ENCODE peak calls at places on chromosomes 1 and 21, in ten cellular contexts. H, E, B, W, K, G, N, O, M and Y are unnamed samples.

GRCh38 chr1:14850563-14850962 is 252.1 kb downstream of the KAZN start:
- DNase-seq in E (no peak), K (no peak), W (no peak), N (no peak), G (no peak), O (no peak), M (no peak), H (no peak), B (no peak), Y (no peak)

GRCh38 chr21:26939532-26940181 is 27.2 kb downstream of the ADAMTS5 start:
- DNase-seq in O (no peak), E (peak; percentile 47), G (peak; percentile 86), N (no peak), K (no peak), M (peak; percentile 29), W (no peak), H (no peak), B (peak; percentile 31), Y (no peak)

GRCh38 chr1:167642501-167642826 is 12.4 kb downstream of the RCSD1 start:
- DNase-seq in E (no peak), G (no peak), K (no peak), O (no peak), M (no peak), N (no peak), W (no peak), B (no peak), H (no peak), Y (no peak)

GRCh38 chr1:158407092-158407491 is 7.8 kb upstream of the OR10T2 start:
- DNase-seq in O (no peak), K (no peak), H (no peak), E (no peak), W (no peak), N (no peak), B (no peak), G (no peak), M (no peak), Y (no peak)

GRCh38 chr1:226123591-226124471 is 61.3 kb downstream of the H3-3A start:
- DNase-seq in O (no peak), N (no peak), M (no peak), K (peak; percentile 71), B (peak; percentile 73), E (no peak), W (no peak), G (no peak), H (no peak), Y (no peak)

GRCh38 chr1:111204211-111204883 is 3.9 kb upstream of the DENND2D start:
- DNase-seq in O (peak; percentile 52), G (no peak), E (no peak), H (no peak), M (no peak), B (no peak), K (peak; percentile 94), W (no peak), N (peak; percentile 89), Y (peak; percentile 70)

GRCh38 chr1:244445320-244446181 is 6.2 kb downstream of the ADSS2 start:
- DNase-seq in M (no peak), N (no peak), E (no peak), K (no peak), O (no peak), W (no peak), H (no peak), G (peak; percentile 49), B (no peak), Y (no peak)

GRCh38 chr1:29249170-29249691 is 12.9 kb downstream of the PTPRU start:
- DNase-seq in H (no peak), E (peak; percentile 52), K (no peak), G (peak; percentile 38), N (no peak), W (no peak), B (peak; percentile 40), M (peak; percentile 57), O (no peak), Y (no peak)

GRCh38 chr1:8365661-8366362 is 47.9 kb downstream of the SLC45A1 start:
- DNase-seq in E (no peak), H (no peak), G (no peak), K (no peak), B (no peak), O (no peak), W (no peak), N (no peak), M (no peak), Y (no peak)

GRCh38 chr1:54742262-54742661 is 22.1 kb downstream of the PARS2 start:
- DNase-seq in G (peak; percentile 27), B (no peak), K (no peak), W (no peak), N (no peak), E (peak; percentile 50), M (peak; percentile 47), H (no peak), O (no peak), Y (no peak)

GRCh38 chr1:230303069-230303468 is 123.1 kb downstream of the PGBD5 start:
- DNase-seq in N (no peak), W (no peak), G (peak; percentile 15), O (no peak), B (no peak), H (no peak), E (peak; percentile 14), M (no peak), K (no peak), Y (no peak)

GRCh38 chr1:29125237-29125641 is 1.5 kb upstream of the TMEM200B start:
- DNase-seq in O (no peak), E (no peak), H (no peak), K (no peak), N (no peak), W (no peak), M (no peak), B (no peak), G (no peak), Y (no peak)

DNA sequence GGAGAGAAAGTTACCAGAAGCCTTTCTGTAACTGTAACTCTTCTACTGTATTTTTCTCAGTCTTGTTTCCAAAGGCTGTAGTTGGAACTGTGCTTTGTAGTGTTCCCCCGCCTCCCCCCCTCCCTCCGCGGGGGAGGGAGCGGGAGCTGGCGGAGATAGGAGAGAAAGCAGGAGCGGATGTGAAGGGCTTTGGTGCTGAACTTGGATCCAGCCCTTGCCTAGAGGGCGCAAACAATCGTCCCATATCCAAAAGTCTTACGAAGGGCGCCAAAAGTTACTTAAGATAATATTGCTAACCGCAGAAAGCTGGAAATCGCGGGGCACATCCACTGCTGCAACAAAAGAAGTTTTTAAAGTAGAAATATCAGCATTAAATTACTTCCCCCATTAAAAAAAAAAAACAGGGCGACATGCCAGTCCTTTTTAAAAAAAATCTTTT is 2.4 kb upstream of the NFIA start:
- DNase-seq in G (peak; percentile 80), B (peak; percentile 77), O (no peak), E (peak; percentile 86), M (peak; percentile 86), K (peak; percentile 81), H (peak; percentile 96), W (no peak), N (peak; percentile 70), Y (no peak)
- TF ChIP-seq CTCF in G (peak; percentile 46), B (peak; percentile 41), O (no peak), E (peak; percentile 44), M (peak; percentile 35), K (no peak), H (peak; percentile 40), W (no peak), N (no peak), Y (no peak)

GRCh38 chr1:64581786-64582185 is 111.9 kb downstream of the CACHD1 start:
- DNase-seq in M (no peak), O (no peak), N (no peak), W (no peak), B (no peak), K (no peak), G (no peak), H (no peak), E (no peak), Y (no peak)

GRCh38 chr1:64584479-64584878 is 114.5 kb downstream of the CACHD1 start:
- DNase-seq in M (no peak), E (peak; percentile 21), G (no peak), N (no peak), K (no peak), B (peak; percentile 42), W (no peak), O (no peak), H (no peak), Y (no peak)
- TF ChIP-seq CTCF in M (peak; percentile 37), E (peak; percentile 54), G (peak; percentile 31), N (no peak), K (peak; percentile 10), B (peak; percentile 48), W (no peak), O (peak; percentile 29), H (no peak), Y (no peak)

GRCh38 chr1:6357243-6357929 is 36.2 kb downstream of the ACOT7 start:
- DNase-seq in G (no peak), B (no peak), N (no peak), K (peak; percentile 66), O (no peak), H (no peak), E (no peak), M (no peak), W (no peak), Y (no peak)
- TF ChIP-seq CTCF in G (no peak), B (peak; percentile 36), N (no peak), K (peak; percentile 10), O (no peak), H (no peak), E (peak; percentile 34), M (peak; percentile 23), W (peak; percentile 26), Y (no peak)

GRCh38 chr1:65449214-65449823 is 28.9 kb downstream of the LEPR start:
- DNase-seq in W (no peak), N (no peak), G (no peak), B (no peak), M (no peak), E (peak; percentile 17), K (no peak), O (no peak), H (no peak), Y (no peak)
- TF ChIP-seq CTCF in W (peak; percentile 22), N (no peak), G (no peak), B (peak; percentile 15), M (peak; percentile 23), E (peak; percentile 41), K (no peak), O (no peak), H (no peak), Y (no peak)

DNA sequence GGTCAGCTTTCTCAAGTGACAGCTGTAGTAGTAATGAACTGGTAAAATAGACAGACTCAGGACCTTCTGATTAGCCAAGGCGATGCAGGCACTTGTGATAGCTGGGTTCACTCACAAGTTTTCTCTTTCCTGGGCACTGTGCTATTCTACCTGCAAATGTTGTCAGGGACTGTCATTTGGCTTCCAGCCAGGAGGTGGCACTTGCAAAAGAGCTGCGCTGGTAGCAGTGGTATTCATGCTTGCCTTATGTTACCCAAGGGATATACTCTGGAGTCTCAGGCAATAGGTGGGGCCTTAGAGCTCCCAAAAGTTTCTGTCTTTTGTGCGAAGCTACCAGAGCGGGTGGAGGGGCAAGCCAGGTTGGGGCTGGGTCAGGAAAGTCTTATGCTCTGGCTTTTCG is 23.5 kb downstream of the IFI44 start:
- DNase-seq in N (no peak), M (no peak), W (no peak), E (no peak), O (peak; percentile 27), H (no peak), K (no peak), G (no peak), B (no peak), Y (no peak)
- TF ChIP-seq CTCF in N (no peak), M (no peak), W (peak; percentile 43), E (no peak), O (no peak), H (no peak), K (no peak), G (no peak), B (no peak), Y (no peak)

GRCh38 chr1:245996806-245997205 is 510.3 kb downstream of the SMYD3 start:
- DNase-seq in O (no peak), N (no peak), K (no peak), W (no peak), M (no peak), B (no peak), G (no peak), H (no peak), E (no peak), Y (no peak)
- TF ChIP-seq CTCF in O (no peak), N (no peak), K (no peak), W (no peak), M (no peak), B (no peak), G (no peak), H (no peak), E (no peak), Y (no peak)